ENCODE peak calls at places on chromosomes 11 and 22, in five cellular contexts. M, O, I, V and P are unnamed samples. For H3K4me1, the result is how much of the 10 kb centered on the place peaks cover.

GRCh38 chr11:12144306-12145174 is 34.1 kb downstream of the MICAL2 start:
- DNase-seq in M (no peak), V (peak), I (no peak), O (no peak), P (peak)

GRCh38 chr22:42066937-42067336 is 3.7 kb downstream of the NAGA start:
- DNase-seq in V (peak), M (no peak), I (no peak), O (no peak), P (no peak)

GRCh38 chr11:12914401-12914912 is 94.7 kb upstream of the RASSF10 start:
- DNase-seq in I (peak), M (peak), O (no peak), V (peak), P (peak)

GRCh38 chr11:30917859-30918478 is 331.8 kb upstream of the MPPED2 start:
- DNase-seq in I (peak), O (no peak), V (no peak), M (peak), P (peak)

GRCh38 chr11:34342008-34342533 is 15.7 kb downstream of the ABTB2 start:
- DNase-seq in V (peak), I (peak), O (no peak), M (peak), P (no peak)

GRCh38 chr11:61766353-61766841 is 14.0 kb downstream of the MYRF start:
- DNase-seq in V (no peak), I (peak), O (no peak), M (peak), P (no peak)

GRCh38 chr11:57318178-57318577 is 6.6 kb downstream of the TNKS1BP1 start:
- DNase-seq in V (no peak), M (peak), O (no peak), I (peak), P (no peak)

GRCh38 chr11:3947084-3947483 is 91.6 kb downstream of the STIM1 start:
- DNase-seq in I (peak), M (peak), V (no peak), O (no peak), P (no peak)

GRCh38 chr11:64745523-64746328 is 1.8 kb upstream of the RASGRP2 start:
- DNase-seq in M (peak), I (peak), O (peak), V (peak), P (no peak)

GRCh38 chr22:40340044-40340443 is 6.3 kb upstream of the ADSL start:
- DNase-seq in O (no peak), M (no peak), V (peak), I (no peak), P (no peak)

GRCh38 chr11:27239305-27239942 is 123.6 kb downstream of the CCDC34 start:
- DNase-seq in M (no peak), O (no peak), I (peak), V (no peak), P (no peak)

GRCh38 chr11:19728436-19728835 is 15.8 kb downstream of the NAV2 start:
- DNase-seq in V (no peak), I (peak), M (peak), O (no peak), P (no peak)

GRCh38 chr22:47195156-47195675 is 432.8 kb downstream of the TBC1D22A start:
- DNase-seq in M (no peak), V (no peak), I (no peak), O (no peak), P (no peak)

GRCh38 chr11:114137054-114137453 is 77.5 kb downstream of the ZBTB16 start:
- DNase-seq in I (no peak), V (no peak), M (no peak), O (no peak), P (no peak)

GRCh38 chr11:48011125-48012050 is 31.0 kb downstream of the PTPRJ start:
- DNase-seq in O (no peak), V (no peak), M (no peak), I (no peak), P (no peak)

GRCh38 chr11:117096140-117096972 is 1.9 kb downstream of the SIK3 start:
- DNase-seq in V (no peak), M (peak), I (no peak), O (no peak), P (peak)

GRCh38 chr22:27203276-27203660 is 545.9 kb downstream of the MIAT start:
- DNase-seq in O (no peak), I (no peak), V (no peak), M (no peak), P (no peak)

GRCh38 chr22:29031236-29031982 is 30.2 kb downstream of the C22orf31 start:
- DNase-seq in M (peak), V (no peak), O (no peak), I (peak), P (no peak)

GRCh38 chr11:8735094-8735493 is 52.5 kb downstream of the RPL27A start:
- DNase-seq in I (no peak), M (no peak), V (no peak), O (no peak), P (no peak)

GRCh38 chr11:105245781-105246315 is 106.3 kb upstream of the CARD18 start:
- DNase-seq in M (peak), I (peak), O (no peak), V (no peak), P (no peak)

GRCh38 chr11:80155412-80156017 is 714.7 kb upstream of the TENM4 start:
- DNase-seq in O (no peak), V (no peak), M (peak), I (peak), P (no peak)

GRCh38 chr11:9506489-9507343 is 45.9 kb downstream of the ZNF143 start:
- DNase-seq in V (peak), I (peak), O (peak), M (peak), P (peak)

GRCh38 chr11:61811831-61812230 is 5.0 kb downstream of the FADS1 start:
- DNase-seq in V (no peak), I (no peak), M (no peak), O (no peak), P (no peak)

GRCh38 chr11:64627371-64627770 is 36.4 kb downstream of the SLC22A12 start:
- DNase-seq in M (no peak), V (no peak), I (no peak), O (no peak), P (no peak)

GRCh38 chr11:106127604-106128003 is 50.1 kb downstream of the AASDHPPT start:
- DNase-seq in V (no peak), I (no peak), M (no peak), O (no peak), P (no peak)

GRCh38 chr22:37171662-37172061 is 16.4 kb downstream of the C1QTNF6 start:
- DNase-seq in M (no peak), I (no peak), V (no peak), O (no peak), P (no peak)

GRCh38 chr22:24087071-24087795 is 76.1 kb downstream of the CABIN1 start:
- DNase-seq in I (no peak), V (no peak), O (no peak), M (no peak), P (no peak)

GRCh38 chr22:25453557-25453956 is 110.9 kb upstream of the GRK3 start:
- DNase-seq in V (no peak), O (no peak), I (no peak), M (no peak), P (no peak)

GRCh38 chr22:36577019-36577418 is 48.1 kb upstream of the EIF3D start:
- DNase-seq in O (no peak), M (peak), I (peak), V (no peak), P (no peak)

GRCh38 chr11:93329936-93330445 is 551 bp upstream of the DEUP1 start:
- DNase-seq in O (no peak), M (peak), V (peak), I (no peak), P (peak)

GRCh38 chr11:131893988-131894387 is 523.6 kb downstream of the NTM start:
- DNase-seq in I (no peak), O (no peak), V (no peak), M (no peak), P (no peak)

GRCh38 chr11:102819491-102819890 is 21.5 kb upstream of the MMP1 start:
- DNase-seq in O (no peak), M (no peak), V (no peak), I (no peak), P (no peak)

GRCh38 chr22:32737811-32738210 is 63.7 kb upstream of the TIMP3 start:
- DNase-seq in O (no peak), V (no peak), I (peak), M (peak), P (no peak)

GRCh38 chr22:26921726-26922125 is 264.3 kb downstream of the MIAT start:
- DNase-seq in I (no peak), M (no peak), O (no peak), V (no peak), P (no peak)

DNA sequence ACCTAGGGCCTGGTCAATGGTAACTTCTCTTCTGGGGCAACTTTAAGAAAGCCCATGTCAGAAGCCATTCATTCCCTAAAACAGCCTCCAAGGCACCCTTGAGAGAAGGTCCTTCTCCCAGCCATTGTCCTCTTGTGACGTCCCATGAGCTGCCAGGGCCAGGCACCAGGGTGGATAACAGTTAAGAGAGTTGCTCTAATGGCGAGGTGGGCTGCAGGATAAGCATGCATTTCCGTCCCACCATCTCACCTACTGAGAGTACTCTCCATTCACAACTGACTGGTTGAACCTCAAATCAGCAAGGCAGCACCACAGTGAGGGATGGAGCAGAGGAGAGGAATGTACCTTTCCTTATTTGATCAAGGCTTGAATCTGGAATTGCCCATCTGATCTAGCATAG is 14.6 kb downstream of the POU2AF1 start:
- DNase-seq in M (no peak), V (no peak), O (no peak), I (no peak), P (no peak)
- H3K4me1 ChIP-seq in M (under half), V (under half), O (under half), I (under half), P (under half)

GRCh38 chr11:63511349-63511748 is 5.5 kb downstream of the LGALS12 start:
- DNase-seq in V (no peak), I (no peak), M (no peak), O (no peak), P (no peak)

GRCh38 chr11:63508745-63509144 is 2.9 kb downstream of the LGALS12 start:
- DNase-seq in M (no peak), I (no peak), V (no peak), O (no peak), P (no peak)

GRCh38 chr11:63512816-63513215 is 6.9 kb downstream of the LGALS12 start:
- DNase-seq in M (no peak), V (no peak), O (no peak), I (no peak), P (no peak)

GRCh38 chr11:63508009-63508408 is 2.1 kb downstream of the LGALS12 start:
- DNase-seq in I (no peak), O (no peak), M (no peak), V (no peak), P (peak)

GRCh38 chr11:63510360-63511130 is 4.7 kb downstream of the LGALS12 start:
- DNase-seq in I (no peak), V (no peak), O (no peak), M (peak), P (no peak)
- TF ChIP-seq CTCF in I (no peak), V (no peak), O (no peak), M (no peak), P (no peak)

GRCh38 chr11:66068154-66068821 is 1.8 kb upstream of the PACS1 start:
- DNase-seq in O (no peak), V (peak), I (peak), M (peak), P (peak)
- H3K4me1 ChIP-seq in O (under half), V (under half), I (under half), M (under half), P (under half)

DNA sequence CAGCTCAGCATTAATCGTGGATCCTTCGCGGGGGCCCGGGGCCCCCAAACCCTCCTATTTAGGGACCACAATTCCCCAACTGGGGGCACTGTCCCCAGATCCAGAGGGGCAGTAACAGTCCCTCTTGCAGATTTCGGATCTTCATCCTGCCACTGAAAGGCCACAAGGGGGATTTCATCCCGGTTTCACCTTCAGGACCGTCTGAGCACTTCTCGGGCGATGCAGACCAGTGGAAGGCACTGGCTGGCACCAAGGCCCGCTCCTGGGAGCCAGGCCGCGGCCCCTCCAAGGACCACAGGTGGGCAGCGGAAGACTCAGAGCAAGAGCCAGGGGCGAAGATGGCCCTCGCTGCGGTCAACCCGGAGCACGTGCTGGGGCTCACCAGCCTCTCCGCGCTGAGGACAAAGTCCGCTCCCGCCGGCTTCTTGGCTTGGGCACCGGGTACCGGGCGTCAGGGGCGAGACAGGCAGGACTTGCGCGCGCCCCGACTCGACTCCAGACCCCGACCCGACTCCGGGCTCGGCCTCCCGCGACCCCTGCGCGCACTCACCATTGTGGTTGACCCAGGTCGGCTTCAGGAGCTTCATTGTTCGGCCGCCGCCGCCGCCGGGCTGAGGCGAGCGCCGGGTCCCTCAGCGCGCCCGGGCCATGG is 517 bp downstream of the HIRA start:
- DNase-seq in M (peak), O (no peak), V (peak), I (peak), P (peak)
- TF ChIP-seq CTCF in M (peak), O (no peak), V (no peak), I (no peak), P (peak)

DNA sequence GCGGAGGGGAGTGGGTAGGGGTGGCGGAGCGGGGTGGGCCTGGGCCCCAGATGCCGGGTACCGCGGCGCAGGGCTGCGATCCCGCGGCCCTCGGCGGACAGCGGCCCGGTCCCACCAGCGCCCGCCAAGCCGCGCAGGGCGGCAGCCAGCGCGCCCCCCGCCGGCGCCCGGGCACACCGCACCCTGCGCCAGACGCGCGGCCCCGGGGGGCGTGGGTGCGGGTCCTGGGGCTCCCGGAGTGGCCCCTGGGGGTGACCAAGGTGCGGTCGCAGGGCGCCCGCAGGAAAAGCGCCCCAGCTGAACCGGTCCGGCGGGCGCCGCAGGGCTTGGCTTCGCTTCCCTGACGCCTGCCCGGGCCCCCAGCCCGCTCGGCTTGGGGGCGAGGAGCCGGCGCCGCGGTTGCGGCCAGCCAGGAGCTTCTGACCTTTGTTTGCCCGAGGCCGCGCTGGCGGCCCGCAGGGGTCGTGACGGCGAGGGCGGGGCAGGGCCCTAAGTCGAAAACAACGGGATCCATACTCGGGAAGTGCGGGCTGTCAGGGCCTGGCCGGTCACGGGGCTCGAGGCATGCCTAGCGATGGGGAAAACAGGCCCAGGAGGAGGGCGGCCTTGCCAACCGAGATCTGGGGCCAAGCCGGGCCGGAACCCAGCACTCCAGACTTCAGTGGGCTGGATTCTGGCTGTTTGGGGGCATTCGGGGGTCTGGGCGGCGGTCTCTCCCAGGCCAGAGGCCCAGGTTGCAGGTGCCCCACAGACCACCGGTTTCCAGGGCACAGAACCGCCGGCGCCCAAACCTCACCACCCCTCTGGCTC is 581 bp upstream of the AP5B1 start:
- DNase-seq in I (no peak), M (no peak), V (peak), O (no peak), P (peak)
- H3K4me1 ChIP-seq in I (under half), M (under half), V (under half), O (under half), P (under half)

DNA sequence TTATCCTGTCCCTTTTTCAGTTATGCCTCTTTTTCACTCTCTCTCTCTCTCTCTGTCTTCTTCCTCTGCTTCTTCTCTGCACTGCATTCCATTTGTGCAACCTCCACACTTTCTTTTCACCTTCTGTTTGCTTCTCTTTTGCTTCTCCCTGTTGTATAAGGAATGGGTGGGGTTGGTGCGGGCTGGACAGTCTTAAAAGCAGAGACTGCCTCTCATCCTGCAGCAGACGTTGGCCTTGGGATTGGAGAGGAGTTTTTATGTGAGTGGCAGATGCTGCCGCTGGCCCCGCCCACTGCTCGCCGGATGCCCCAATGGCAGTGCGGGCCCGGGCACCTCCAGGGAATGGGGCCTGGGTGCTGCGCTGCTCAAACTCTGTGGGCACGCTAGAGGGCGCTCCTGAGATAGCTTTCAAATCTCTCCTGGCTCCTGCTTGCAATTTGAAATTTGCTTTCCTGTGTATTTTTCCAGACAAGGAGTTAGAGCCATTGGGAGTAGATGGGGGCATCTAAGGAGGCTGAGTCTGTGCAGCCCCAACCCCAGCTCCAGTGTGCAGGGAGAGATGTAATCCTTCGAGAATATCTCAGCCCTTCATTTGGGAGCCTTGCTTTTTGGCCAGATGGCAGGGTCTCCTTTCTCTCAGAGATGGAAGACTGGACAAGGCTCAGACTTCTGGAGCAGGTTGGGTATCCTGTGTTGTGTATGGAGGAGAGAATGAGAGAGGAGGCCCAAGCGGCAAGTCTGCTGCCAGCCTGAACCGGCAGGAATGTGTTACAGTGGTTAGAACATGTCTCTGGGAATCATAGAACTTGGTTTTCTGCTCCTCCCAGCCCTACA is 81.2 kb downstream of the GRAMD1B start:
- DNase-seq in O (no peak), V (peak), M (peak), I (peak), P (peak)
- TF ChIP-seq CTCF in O (peak), V (peak), M (peak), I (peak), P (peak)